ENCODE peak calls at places on chromosomes 6 and 20, in six cellular contexts. P is T-helper 1 cell; Q is activated naive CD8-positive, alpha-beta T cell treated with anti-CD3 and anti-CD28 coated beads for 36 hours; T is hepatocyte; I is uterus; M is ELR. G is an unnamed sample.

GRCh38 chr6:25222006-25222715 is 57.0 kb upstream of the CARMIL1 start:
- DNase-seq in P (no peak), Q (no peak), T (no peak), I (no peak), M (no peak), G (no peak)

GRCh38 chr6:25023781-25024180 is 88.0 kb upstream of the RIPOR2 start:
- DNase-seq in P (no peak), Q (no peak), T (no peak), I (no peak), M (no peak), G (no peak)

GRCh38 chr6:137734875-137735182 is 132.2 kb upstream of the TNFAIP3 start:
- DNase-seq in P (no peak), Q (no peak), T (no peak), I (no peak), M (no peak), G (no peak)

GRCh38 chr6:169220068-169220964 is 33.3 kb downstream of the THBS2 start:
- DNase-seq in P (no peak), Q (no peak), T (no peak), I (no peak), M (no peak), G (no peak)

GRCh38 chr20:23232219-23232581 is 118.4 kb upstream of the NXT1 start:
- DNase-seq in P (no peak), Q (no peak), T (no peak), I (no peak), M (no peak), G (no peak)

GRCh38 chr6:165972139-165972802 is 195.4 kb downstream of the TBXT start:
- DNase-seq in P (no peak), Q (no peak), T (no peak), I (no peak), M (no peak), G (no peak)

GRCh38 chr6:35487653-35488516 is 9.0 kb downstream of the TEAD3 start:
- DNase-seq in P (no peak), Q (no peak), T (peak; percentile 60), I (peak; percentile 83), M (peak; percentile 61), G (no peak)

GRCh38 chr6:105649192-105649591 is 246.3 kb upstream of the PREP start:
- DNase-seq in P (peak; percentile 61), Q (no peak), T (no peak), I (no peak), M (no peak), G (no peak)

GRCh38 chr6:32941412-32941784 is 570 bp upstream of the HLA-DMB start:
- DNase-seq in P (peak; percentile 80), Q (peak; percentile 55), T (no peak), I (no peak), M (no peak), G (peak; percentile 43)

GRCh38 chr6:49913656-49914055 is 47.3 kb upstream of the CRISP1 start:
- DNase-seq in P (no peak), Q (no peak), T (peak; percentile 10), I (no peak), M (no peak), G (no peak)

GRCh38 chr6:47182291-47182957 is 127.3 kb downstream of the TNFRSF21 start:
- DNase-seq in P (no peak), Q (no peak), T (no peak), I (no peak), M (no peak), G (no peak)

GRCh38 chr6:136600818-136601217 is 50.6 kb upstream of the MAP7 start:
- DNase-seq in P (no peak), Q (no peak), T (peak; percentile 17), I (peak; percentile 39), M (no peak), G (no peak)

GRCh38 chr20:36645353-36645752 is 643 bp downstream of the SLA2 start:
- DNase-seq in P (no peak), Q (no peak), T (no peak), I (no peak), M (no peak), G (no peak)

GRCh38 chr6:122180132-122180531 is 219.3 kb upstream of the HSF2 start:
- DNase-seq in P (no peak), Q (no peak), T (peak; percentile 26), I (no peak), M (no peak), G (no peak)

GRCh38 chr20:44691424-44692423 is 23.4 kb upstream of the CCN5 start:
- DNase-seq in P (no peak), Q (no peak), T (no peak), I (peak; percentile 60), M (no peak), G (no peak)

GRCh38 chr6:147724454-147724853 is 216.0 kb downstream of the SAMD5 start:
- DNase-seq in P (no peak), Q (no peak), T (no peak), I (no peak), M (no peak), G (no peak)

GRCh38 chr6:90494067-90494773 is 92.7 kb downstream of the MAP3K7 start:
- DNase-seq in P (no peak), Q (no peak), T (no peak), I (no peak), M (no peak), G (no peak)

GRCh38 chr6:123810948-123811347 is 7.3 kb downstream of the NKAIN2 start:
- DNase-seq in P (no peak), Q (no peak), T (no peak), I (no peak), M (no peak), G (no peak)

GRCh38 chr20:44017905-44018683 is 103.4 kb downstream of the TOX2 start:
- DNase-seq in P (no peak), Q (no peak), T (peak; percentile 68), I (peak; percentile 86), M (peak; percentile 96), G (no peak)

GRCh38 chr20:41167481-41168253 is 30.3 kb downstream of the PLCG1 start:
- DNase-seq in P (no peak), Q (no peak), T (no peak), I (no peak), M (no peak), G (no peak)

GRCh38 chr6:109271622-109272021 is 110.6 kb downstream of the CD164 start:
- DNase-seq in P (no peak), Q (no peak), T (no peak), I (no peak), M (no peak), G (no peak)

GRCh38 chr6:145749632-145750031 is 14.3 kb upstream of the EPM2A start:
- DNase-seq in P (peak; percentile 28), Q (no peak), T (peak; percentile 48), I (no peak), M (peak; percentile 82), G (no peak)

GRCh38 chr6:136249336-136249735 is 775 bp downstream of the MTFR2 start:
- DNase-seq in P (no peak), Q (peak; percentile 6), T (no peak), I (no peak), M (peak; percentile 61), G (no peak)

GRCh38 chr6:56279346-56280080 is 32.1 kb upstream of the COL21A1 start:
- DNase-seq in P (no peak), Q (no peak), T (peak; percentile 18), I (no peak), M (peak; percentile 34), G (no peak)

GRCh38 chr20:44422083-44422482 is 53.6 kb upstream of the TTPAL start:
- DNase-seq in P (no peak), Q (no peak), T (no peak), I (no peak), M (peak; percentile 76), G (no peak)

GRCh38 chr6:331622-332521 is 39.6 kb downstream of the DUSP22 start:
- DNase-seq in P (no peak), Q (no peak), T (no peak), I (no peak), M (no peak), G (no peak)

GRCh38 chr6:17871836-17872235 is 115.6 kb downstream of the KIF13A start:
- DNase-seq in P (no peak), Q (no peak), T (no peak), I (no peak), M (no peak), G (no peak)

GRCh38 chr6:99354983-99355382 is 5.5 kb upstream of the FAXC start:
- DNase-seq in P (no peak), Q (no peak), T (no peak), I (no peak), M (no peak), G (no peak)

GRCh38 chr6:51495016-51495805 is 592.2 kb downstream of the PKHD1 start:
- DNase-seq in P (no peak), Q (no peak), T (no peak), I (no peak), M (no peak), G (no peak)

GRCh38 chr20:58577871-58578615 is 62.8 kb upstream of the APCDD1L start:
- DNase-seq in P (no peak), Q (no peak), T (no peak), I (no peak), M (no peak), G (no peak)

GRCh38 chr6:88208736-88209135 is 42.6 kb upstream of the CNR1 start:
- DNase-seq in P (no peak), Q (no peak), T (no peak), I (no peak), M (no peak), G (no peak)

GRCh38 chr6:15246217-15247211 is 645 bp downstream of the JARID2 start:
- DNase-seq in P (peak; percentile 19), Q (peak; percentile 23), T (no peak), I (no peak), M (peak; percentile 31), G (no peak)

GRCh38 chr6:132320007-132320406 is 81.3 kb downstream of the MOXD1 start:
- DNase-seq in P (no peak), Q (no peak), T (no peak), I (no peak), M (peak; percentile 33), G (no peak)

GRCh38 chr6:137323860-137324259 is 104.7 kb upstream of the IFNGR1 start:
- DNase-seq in P (no peak), Q (no peak), T (no peak), I (no peak), M (peak; percentile 7), G (no peak)

G was measured in T-cell.